ENCODE peak calls at places on chromosomes 3 and 15, in nine cellular contexts. A is fibroblast of lung, N is choroid plexus epithelial cell, C is uterus, G is psoas muscle, D is foreskin keratinocyte, M is transverse colon, F is bronchial epithelial cell, K is cardiac muscle cell. Y is an unnamed sample.
A peak's percentile ranks its signal among the peaks of the same experiment; 100 is the strongest.

GRCh38 chr3:64185436-64185835 is 39.8 kb downstream of the PRICKLE2 start:
- DNase-seq in C (no peak), F (peak; percentile 90), G (no peak), K (no peak), D (peak; percentile 85), N (no peak), A (no peak), M (no peak), Y (no peak)

GRCh38 chr3:123285066-123285465 is 83.3 kb downstream of the SEC22A start:
- DNase-seq in D (peak; percentile 49), N (no peak), F (peak; percentile 54), C (no peak), A (no peak), K (no peak), G (no peak), M (no peak), Y (no peak)

GRCh38 chr3:65044401-65044800 is 356.6 kb upstream of the ADAMTS9 start:
- DNase-seq in N (no peak), A (no peak), K (no peak), G (no peak), C (no peak), D (no peak), M (no peak), F (no peak), Y (no peak)

GRCh38 chr3:194205675-194206133 is 69.8 kb downstream of the HES1 start:
- DNase-seq in F (peak; percentile 30), K (peak; percentile 68), G (no peak), D (peak; percentile 42), A (no peak), M (no peak), C (no peak), N (peak; percentile 57), Y (peak; percentile 36)

GRCh38 chr3:66452247-66453040 is 48.4 kb downstream of the LRIG1 start:
- DNase-seq in N (no peak), A (peak; percentile 41), D (no peak), K (no peak), F (no peak), G (peak; percentile 38), M (no peak), C (peak; percentile 46), Y (no peak)

GRCh38 chr3:45816544-45816943 is 20.2 kb upstream of the SLC6A20 start:
- DNase-seq in N (peak; percentile 55), M (no peak), C (peak; percentile 51), A (peak; percentile 32), K (peak; percentile 23), D (peak; percentile 87), G (peak; percentile 42), F (peak; percentile 61), Y (no peak)

GRCh38 chr3:156483961-156484787 is 70.7 kb downstream of the SSR3 start:
- DNase-seq in A (peak; percentile 69), F (peak; percentile 68), K (peak; percentile 12), C (no peak), N (peak; percentile 72), M (peak; percentile 31), G (no peak), D (peak; percentile 73), Y (no peak)

GRCh38 chr3:54374214-54374855 is 252.0 kb downstream of the CACNA2D3 start:
- DNase-seq in A (no peak), G (no peak), C (no peak), M (peak; percentile 41), K (peak; percentile 54), F (peak; percentile 17), D (no peak), N (no peak), Y (peak; percentile 3)

GRCh38 chr15:40782609-40783227 is 12.9 kb downstream of the C15orf62 start:
- DNase-seq in A (no peak), D (peak; percentile 55), M (peak; percentile 86), F (peak; percentile 65), C (no peak), K (peak; percentile 76), N (peak; percentile 25), G (no peak), Y (peak; percentile 37)

GRCh38 chr3:66642015-66642414 is 141.2 kb upstream of the LRIG1 start:
- DNase-seq in C (no peak), F (peak; percentile 34), M (no peak), K (no peak), D (no peak), A (no peak), G (no peak), N (no peak), Y (no peak)

GRCh38 chr15:89972085-89972484 is 29.0 kb upstream of the ZNF710 start:
- DNase-seq in F (no peak), K (no peak), A (no peak), G (no peak), N (peak; percentile 9), D (no peak), M (no peak), C (no peak), Y (no peak)

GRCh38 chr3:127255516-127255915 is 32.3 kb downstream of the PRR20G start:
- DNase-seq in C (no peak), M (no peak), K (no peak), F (no peak), G (no peak), A (no peak), N (no peak), D (no peak), Y (no peak)

GRCh38 chr3:127254001-127254400 is 33.8 kb downstream of the PRR20G start:
- DNase-seq in D (no peak), G (no peak), N (no peak), K (no peak), M (no peak), C (no peak), A (no peak), F (no peak), Y (no peak)

GRCh38 chr3:127253491-127253890 is 34.4 kb downstream of the PRR20G start:
- DNase-seq in D (no peak), A (no peak), M (no peak), G (no peak), C (no peak), K (no peak), F (no peak), N (no peak), Y (no peak)

GRCh38 chr3:127256138-127256537 is 31.7 kb downstream of the PRR20G start:
- DNase-seq in F (no peak), C (no peak), N (no peak), A (no peak), K (no peak), G (no peak), D (no peak), M (no peak), Y (no peak)

GRCh38 chr3:127254730-127255129 is 33.1 kb downstream of the PRR20G start:
- DNase-seq in N (no peak), F (peak; percentile 25), K (no peak), G (no peak), M (no peak), C (no peak), D (peak; percentile 67), A (no peak), Y (no peak)
- TF ChIP-seq CTCF in N (peak; percentile 16), F (peak; percentile 59), K (peak; percentile 23), G (peak; percentile 5), M (no peak), C (no peak), D (peak; percentile 77), A (no peak), Y (peak; percentile 48)

GRCh38 chr3:131357275-131357674 is 24.3 kb upstream of the NUDT16 start:
- DNase-seq in D (no peak), K (no peak), G (no peak), A (no peak), M (no peak), N (no peak), C (no peak), F (no peak), Y (no peak)
- TF ChIP-seq CTCF in D (no peak), K (no peak), G (no peak), A (no peak), M (no peak), N (no peak), C (no peak), F (no peak), Y (no peak)

DNA sequence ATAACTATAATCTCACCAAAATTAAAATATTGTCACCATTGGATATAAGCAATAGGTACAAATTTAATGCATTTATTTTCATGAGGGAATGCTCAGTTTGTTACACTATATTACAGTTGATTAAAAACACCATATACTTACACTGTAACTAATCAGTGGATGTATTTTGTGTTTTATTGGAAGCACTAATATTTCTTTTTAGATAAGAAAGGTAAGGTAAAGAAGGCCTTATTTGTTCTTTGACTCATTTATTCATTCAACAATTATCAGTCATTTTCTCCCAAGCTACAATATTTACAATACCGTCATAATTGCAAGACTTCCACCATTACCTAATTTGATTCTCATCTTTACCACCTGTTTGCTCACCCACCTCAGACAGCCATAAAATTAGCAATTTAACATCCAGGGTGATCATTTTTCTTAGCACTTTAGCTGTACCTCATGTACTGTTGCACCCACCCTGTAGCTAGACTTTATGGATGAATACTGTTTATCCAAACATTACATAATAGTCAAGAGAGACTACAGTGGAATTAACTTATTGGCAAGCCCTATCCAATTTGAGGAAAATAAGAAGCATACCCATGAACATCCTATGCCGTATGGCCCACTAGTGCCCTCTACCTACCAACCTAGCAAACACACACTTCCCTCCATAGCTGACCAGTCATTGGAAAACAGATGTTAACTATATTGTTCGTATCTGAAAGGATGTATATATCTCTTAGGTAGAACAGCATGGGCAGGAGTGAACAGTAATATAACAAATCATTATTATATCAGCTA is 229.6 kb downstream of the BBX start:
- DNase-seq in F (peak; percentile 48), G (no peak), M (no peak), N (peak; percentile 68), C (no peak), A (peak; percentile 51), K (peak; percentile 44), D (peak; percentile 33), Y (no peak)
- TF ChIP-seq CTCF in F (peak; percentile 37), G (peak; percentile 43), M (peak; percentile 20), N (peak; percentile 76), C (no peak), A (peak; percentile 40), K (peak; percentile 65), D (peak; percentile 67), Y (peak; percentile 56)

GRCh38 chr3:96814581-96815567 is at the start of gene EPHA6:
- DNase-seq in G (no peak), C (no peak), F (no peak), N (no peak), A (no peak), K (peak; percentile 15), D (no peak), M (no peak), Y (peak; percentile 14)

GRCh38 chr3:96813134-96813819 is 1.1 kb upstream of the EPHA6 start:
- DNase-seq in D (peak; percentile 60), N (peak; percentile 68), G (peak; percentile 52), C (peak; percentile 67), A (peak; percentile 49), K (peak; percentile 87), F (peak; percentile 48), M (peak; percentile 61), Y (peak; percentile 78)

DNA sequence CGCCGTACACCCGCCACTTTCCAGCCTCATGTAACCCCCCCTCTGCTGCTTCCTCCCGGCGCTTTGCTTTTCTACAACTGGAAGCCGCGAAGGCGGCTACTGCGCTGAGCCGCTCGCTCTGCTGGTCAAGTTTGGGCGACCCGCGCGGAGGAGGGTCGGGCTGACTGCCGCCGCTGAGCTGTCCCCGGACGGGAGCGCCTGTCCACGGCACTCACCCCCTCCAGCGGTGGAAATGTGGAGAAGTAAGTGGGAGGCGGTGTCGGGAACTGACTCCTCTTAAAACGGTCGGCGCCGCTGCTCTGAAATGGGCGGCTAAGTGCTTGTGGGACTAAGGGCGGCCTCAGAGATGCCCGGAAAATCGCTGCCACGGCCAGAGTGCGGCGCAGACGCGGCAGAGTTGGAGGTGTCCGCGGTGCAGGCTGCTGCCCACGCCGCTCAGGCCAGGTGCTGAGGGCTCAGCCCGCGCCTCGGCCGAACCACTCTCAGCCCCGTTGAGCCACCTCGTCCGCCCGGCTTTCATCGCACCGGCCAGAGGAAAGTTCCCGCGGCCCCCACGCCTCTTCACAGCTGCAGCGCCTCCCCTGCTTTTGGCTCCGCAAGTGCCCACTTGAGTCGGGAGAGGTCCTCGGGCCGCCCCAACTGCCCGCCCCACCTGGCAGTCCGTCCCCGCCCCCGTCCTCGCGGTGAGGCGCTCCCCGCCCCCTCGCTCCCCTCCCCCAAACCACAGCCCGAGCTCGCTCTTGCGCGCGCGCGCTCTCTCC is 394 bp upstream of the EPHA6 start:
- DNase-seq in N (peak; percentile 40), C (peak; percentile 45), G (peak; percentile 24), F (peak; percentile 24), D (peak; percentile 48), M (peak; percentile 26), K (peak; percentile 64), A (peak; percentile 46), Y (peak; percentile 52)
- TF ChIP-seq CTCF in N (peak; percentile 35), C (no peak), G (no peak), F (peak; percentile 25), D (peak; percentile 49), M (no peak), K (peak; percentile 22), A (no peak), Y (peak; percentile 21)